ENCODE peak calls at places on chromosomes 6 and 20, in four cellular contexts. G is ovary, J is suprapubic skin, D is breast epithelium. K is an unnamed sample.

GRCh38 chr6:102085257-102085656 is 691.7 kb downstream of the GRIK2 start:
- DNase-seq in G (no peak), D (no peak), J (no peak), K (no peak)

GRCh38 chr6:141464490-141464889 is 668.2 kb upstream of the GJE1 start:
- DNase-seq in D (no peak), J (no peak), G (no peak), K (peak)

GRCh38 chr6:74041420-74041819 is 345.4 kb downstream of the CD109 start:
- DNase-seq in J (peak), D (no peak), G (no peak), K (no peak)

GRCh38 chr20:45341939-45342862 is 6.0 kb downstream of the SDC4 start:
- DNase-seq in J (peak), D (peak), G (peak), K (peak)

GRCh38 chr20:5863040-5863811 is 87.1 kb downstream of the TRMT6 start:
- DNase-seq in G (peak), D (no peak), J (no peak), K (peak)

GRCh38 chr20:45899041-45899835 is 8.1 kb downstream of the CTSA start:
- DNase-seq in J (no peak), D (no peak), G (no peak), K (no peak)

GRCh38 chr6:44556046-44556445 is 168.5 kb downstream of the CDC5L start:
- DNase-seq in J (no peak), D (no peak), G (no peak), K (no peak)

GRCh38 chr6:17865798-17866725 is 121.4 kb downstream of the KIF13A start:
- DNase-seq in G (peak), D (peak), J (peak), K (peak)

GRCh38 chr6:13014551-13015378 is 298.2 kb downstream of the PHACTR1 start:
- DNase-seq in D (no peak), J (no peak), G (no peak), K (no peak)

GRCh38 chr20:62219992-62220665 is at the start of gene HRH3:
- DNase-seq in G (peak), D (no peak), J (no peak), K (peak)

GRCh38 chr6:5007531-5007930 is 3.7 kb upstream of the RPP40 start:
- DNase-seq in D (no peak), J (no peak), G (no peak), K (peak)

GRCh38 chr20:24993337-24994185 is 1.0 kb upstream of the APMAP start:
- DNase-seq in G (no peak), J (no peak), D (no peak), K (peak)

GRCh38 chr6:87590989-87591388 is 1.1 kb downstream of the ORC3 start:
- DNase-seq in J (no peak), D (no peak), G (no peak), K (no peak)

GRCh38 chr6:88238065-88238464 is 71.9 kb upstream of the CNR1 start:
- DNase-seq in D (no peak), G (no peak), J (no peak), K (peak)

GRCh38 chr6:46410330-46410953 is 80.8 kb downstream of the RCAN2 start:
- DNase-seq in G (peak), D (no peak), J (no peak), K (peak)

GRCh38 chr20:10201321-10201870 is 17.2 kb upstream of the SNAP25 start:
- DNase-seq in G (no peak), D (no peak), J (no peak), K (no peak)

GRCh38 chr6:106005013-106005412 is 81.1 kb upstream of the PRDM1 start:
- DNase-seq in D (no peak), G (no peak), J (no peak), K (peak)

GRCh38 chr6:9783567-9783966 is 631.3 kb downstream of the TFAP2A start:
- DNase-seq in D (no peak), J (no peak), G (no peak), K (peak)

GRCh38 chr6:97815413-97815812 is 532.4 kb upstream of the MMS22L start:
- DNase-seq in G (no peak), D (no peak), J (no peak), K (no peak)

GRCh38 chr20:43959079-43959919 is 44.6 kb downstream of the TOX2 start:
- DNase-seq in G (no peak), D (no peak), J (no peak), K (peak)

GRCh38 chr20:59802471-59803221 is 130.8 kb downstream of the SYCP2 start:
- DNase-seq in D (no peak), J (peak), G (no peak), K (no peak)

GRCh38 chr6:83463886-83464285 is 33.0 kb upstream of the ME1 start:
- DNase-seq in G (no peak), D (no peak), J (no peak), K (peak)

GRCh38 chr20:46985671-46986070 is 91.0 kb downstream of the EYA2 start:
- DNase-seq in G (no peak), J (no peak), D (no peak), K (no peak)

GRCh38 chr20:57977588-57977987 is 250.9 kb downstream of the ANKRD60 start:
- DNase-seq in G (no peak), J (no peak), D (peak), K (no peak)

GRCh38 chr6:5044866-5045265 is 40.3 kb upstream of the PPP1R3G start:
- DNase-seq in J (no peak), D (no peak), G (no peak), K (no peak)

GRCh38 chr20:3854462-3854870 is 7.8 kb downstream of the MAVS start:
- DNase-seq in J (no peak), G (no peak), D (peak), K (no peak)

GRCh38 chr6:16759646-16760535 is 1.4 kb downstream of the ATXN1 start:
- DNase-seq in D (peak), G (peak), J (peak), K (peak)

GRCh38 chr6:47733879-47734558 is 35.6 kb downstream of the ADGRF4 start:
- DNase-seq in G (no peak), J (no peak), D (no peak), K (peak)

GRCh38 chr20:35699914-35700624 is 864 bp downstream of the ROMO1 start:
- DNase-seq in J (no peak), D (no peak), G (no peak), K (no peak)

GRCh38 chr6:31158863-31159855 is 770 bp downstream of the TCF19 start:
- DNase-seq in J (no peak), G (peak), D (no peak), K (peak)

GRCh38 chr6:154513601-154514320 is 3.3 kb upstream of the CNKSR3 start:
- DNase-seq in G (no peak), J (no peak), D (no peak), K (no peak)

GRCh38 chr6:154514481-154514880 is 4.0 kb upstream of the CNKSR3 start:
- DNase-seq in J (no peak), G (no peak), D (no peak), K (no peak)

GRCh38 chr6:154515808-154516207 is 5.3 kb upstream of the CNKSR3 start:
- DNase-seq in G (no peak), J (no peak), D (no peak), K (no peak)

GRCh38 chr6:154518386-154518785 is 7.9 kb upstream of the CNKSR3 start:
- DNase-seq in J (no peak), D (no peak), G (no peak), K (no peak)

DNA sequence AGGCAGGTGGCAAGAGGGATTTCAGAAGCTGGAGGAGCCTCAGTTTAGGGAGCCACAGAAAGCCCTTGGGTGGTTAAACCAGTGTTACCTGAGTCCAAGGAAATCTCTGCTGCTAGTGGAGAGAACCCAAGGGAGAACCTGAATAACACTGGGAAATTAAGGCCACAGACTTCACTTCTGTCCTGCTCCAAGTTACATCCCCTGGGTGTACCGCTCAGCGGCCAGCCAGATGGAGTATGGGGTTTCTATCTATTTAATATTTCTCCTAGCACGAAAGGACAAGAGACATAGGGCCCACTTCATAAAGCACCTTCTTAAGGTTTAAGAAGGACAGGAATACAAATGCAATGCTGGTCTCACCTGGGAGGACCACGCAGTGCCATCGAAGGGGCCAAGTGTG is 5.8 kb upstream of the CNKSR3 start:
- DNase-seq in D (no peak), J (no peak), G (no peak), K (no peak)
- H3K4me3 ChIP-seq in D (peak), J (peak), G (no peak), K (no peak)

DNA sequence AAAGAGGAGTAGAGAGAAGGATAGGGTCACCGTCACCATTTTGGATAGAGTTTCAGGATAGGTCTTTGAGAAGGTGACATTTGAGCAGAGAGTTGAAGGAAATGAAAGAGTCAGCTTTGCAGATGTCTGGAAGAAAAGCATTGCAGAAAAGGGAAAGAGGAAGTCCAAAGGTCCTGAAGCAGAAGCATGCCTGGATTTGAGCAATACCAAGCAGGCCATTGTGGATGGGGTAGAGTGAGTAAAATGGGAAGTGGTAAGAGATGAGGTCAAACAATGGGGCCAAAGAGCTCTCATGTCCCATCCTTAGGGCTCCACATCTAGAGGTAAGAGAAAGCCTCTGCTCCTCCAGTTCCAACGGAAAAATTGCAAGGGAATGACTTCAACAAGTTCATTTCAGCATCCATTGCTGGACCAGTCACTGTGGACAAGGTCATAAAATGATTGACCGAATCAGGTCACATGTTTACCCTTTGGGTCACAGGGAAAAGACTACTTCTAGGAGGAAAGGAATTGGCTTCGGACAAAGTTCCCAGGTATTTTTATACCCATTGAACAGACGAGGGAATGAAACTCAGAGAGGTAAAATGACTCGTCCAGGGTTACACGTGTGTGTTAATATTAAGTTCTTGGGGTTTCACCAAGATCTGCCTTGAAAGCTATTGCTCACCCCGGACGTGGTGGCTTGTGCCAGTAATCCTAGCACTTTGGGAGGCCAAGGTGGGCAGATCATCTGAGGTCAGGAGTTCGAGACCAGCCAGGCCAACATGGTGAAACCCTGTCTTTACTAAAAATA is 6.6 kb upstream of the SAMHD1 start:
- DNase-seq in D (no peak), G (no peak), J (no peak), K (no peak)
- H3K4me3 ChIP-seq in D (no peak), G (no peak), J (no peak), K (no peak)

DNA sequence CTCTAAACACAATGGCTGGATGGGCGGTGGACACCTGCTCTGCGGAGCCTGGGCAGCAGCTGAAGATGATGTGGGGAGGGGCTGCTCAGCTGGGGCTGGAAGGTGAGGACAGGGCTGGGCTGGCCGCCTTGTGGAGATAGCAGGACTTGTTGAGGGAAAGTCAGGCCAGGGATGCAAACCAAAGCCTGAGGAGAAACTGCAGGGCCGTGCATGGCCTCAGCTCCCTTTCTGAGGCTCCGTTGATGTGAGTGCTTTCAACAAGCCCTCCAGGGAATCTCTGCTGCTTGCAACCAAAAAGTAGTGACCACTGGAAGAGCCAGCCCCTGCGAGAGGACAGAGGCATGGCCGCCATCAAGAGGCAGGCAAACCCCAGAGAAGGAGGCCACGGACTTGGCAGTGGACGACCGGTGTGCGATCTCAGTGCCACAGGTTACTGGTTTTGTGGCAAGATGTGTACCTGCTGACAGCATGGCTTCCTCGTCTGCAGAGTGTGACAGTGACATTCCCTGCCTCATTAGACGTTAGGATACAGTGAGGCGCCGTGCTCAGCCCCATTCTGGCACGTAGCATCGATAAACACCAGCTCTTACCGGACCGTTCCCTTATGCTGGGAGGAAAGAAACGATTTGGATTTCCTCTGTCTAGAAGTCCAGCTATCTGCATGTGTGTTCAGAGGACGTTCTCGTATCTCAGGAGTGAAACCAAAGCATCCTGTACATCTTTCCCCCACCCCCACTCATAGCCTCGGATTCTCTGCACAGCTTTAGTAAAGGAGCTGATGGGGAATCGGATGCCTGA is 37.9 kb downstream of the ERMARD start:
- DNase-seq in D (no peak), G (no peak), J (no peak), K (no peak)
- H3K4me3 ChIP-seq in D (peak), G (peak), J (peak), K (peak)

DNA sequence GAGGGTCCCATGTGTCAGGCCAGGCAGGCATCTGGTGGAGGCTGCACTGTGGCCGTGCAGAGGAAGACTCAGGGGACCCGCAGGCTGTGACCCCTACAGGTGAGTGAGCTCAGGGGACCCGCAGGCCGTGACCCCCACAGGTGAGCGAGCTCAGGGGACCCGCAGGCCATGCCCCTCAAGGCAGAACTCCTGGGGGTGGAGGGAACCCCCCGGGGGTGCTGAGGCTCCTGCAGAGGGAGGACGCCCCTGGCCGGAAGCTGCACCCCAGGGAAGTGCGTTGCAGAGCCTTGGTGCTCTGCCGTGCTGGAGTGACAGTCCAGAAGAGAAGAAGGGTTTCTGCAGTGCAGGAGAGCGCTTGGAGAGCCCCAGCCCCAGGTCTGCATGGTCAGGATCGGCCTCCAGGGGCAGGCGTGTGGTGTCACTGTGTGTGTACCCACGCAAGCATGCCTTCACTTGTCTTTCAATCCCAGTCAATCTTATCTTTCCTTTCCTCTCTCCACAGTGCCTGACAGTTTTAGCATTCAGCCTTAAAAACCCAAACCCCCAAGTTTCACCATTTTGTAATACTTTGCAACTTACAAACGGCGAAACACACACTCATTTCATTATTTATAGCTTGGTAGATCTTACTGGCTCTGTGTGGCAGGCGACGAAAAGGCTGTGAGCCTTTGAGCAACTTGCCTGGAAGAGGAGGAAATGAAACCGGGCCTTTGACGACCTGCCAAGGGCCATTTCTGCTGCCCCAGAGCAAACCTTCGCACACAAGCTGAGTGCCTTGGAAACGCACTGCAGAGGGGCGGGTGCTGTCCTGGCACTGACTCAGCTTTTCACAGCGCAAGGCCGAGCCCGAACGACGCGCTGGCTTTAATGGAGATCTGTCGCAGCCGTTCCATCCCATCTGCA is 101.4 kb upstream of the AGPAT4 start:
- DNase-seq in D (peak), J (no peak), G (peak), K (peak)
- H3K4me3 ChIP-seq in D (peak), J (peak), G (no peak), K (peak)

GRCh38 chr6:124996411-124996810 is 34.2 kb downstream of the RNF217 start:
- DNase-seq in D (no peak), J (no peak), G (no peak), K (no peak)

GRCh38 chr6:125001684-125002083 is 39.4 kb downstream of the RNF217 start:
- DNase-seq in G (no peak), J (no peak), D (no peak), K (no peak)

GRCh38 chr6:125002090-125002741 is 40.0 kb downstream of the RNF217 start:
- DNase-seq in G (no peak), D (no peak), J (no peak), K (peak)

GRCh38 chr6:124997196-124997875 is 35.1 kb downstream of the RNF217 start:
- DNase-seq in D (no peak), G (no peak), J (no peak), K (no peak)

DNA sequence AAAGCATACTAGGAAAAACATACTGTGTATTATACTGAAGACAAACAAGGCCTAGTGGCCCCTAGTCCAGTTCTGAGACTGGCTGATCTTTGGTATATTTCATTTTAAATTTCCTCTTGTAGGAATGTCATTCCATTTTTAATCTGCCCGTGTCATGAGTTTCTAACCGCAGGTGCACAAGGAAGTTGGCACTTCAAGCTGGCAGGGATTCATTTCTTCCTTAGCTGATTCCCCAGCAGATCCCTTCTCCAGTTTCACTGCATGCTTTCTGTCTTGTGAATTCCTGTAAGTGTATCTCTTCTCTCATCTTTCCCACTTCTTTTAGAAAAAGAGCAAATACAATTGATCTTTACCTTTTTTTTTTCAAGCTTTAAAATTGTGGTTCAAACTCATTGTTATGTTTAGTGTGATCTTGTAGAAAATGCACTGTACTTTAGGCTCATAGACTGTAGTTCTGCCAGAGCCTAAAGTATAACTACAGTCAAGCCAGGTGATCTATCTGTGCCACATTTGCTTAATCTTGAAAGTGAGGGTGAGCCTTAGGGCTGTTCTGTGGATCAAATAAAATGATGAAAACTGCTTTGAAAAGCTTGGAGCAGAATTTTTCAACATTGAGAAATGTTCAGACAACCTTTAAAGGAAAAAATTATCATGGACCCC is 37.0 kb downstream of the RNF217 start:
- DNase-seq in D (peak), G (no peak), J (no peak), K (no peak)
- H3K4me3 ChIP-seq in D (no peak), G (no peak), J (no peak), K (no peak)

GRCh38 chr20:33819456-33819855 is 8.3 kb downstream of the CHMP4B start:
- DNase-seq in D (no peak), G (no peak), J (no peak), K (no peak)
- H3K4me3 ChIP-seq in D (no peak), G (no peak), J (no peak), K (no peak)

GRCh38 chr6:138500045-138500665 is 861 bp upstream of the NHSL1 start:
- DNase-seq in J (no peak), G (no peak), D (no peak), K (no peak)
- H3K4me3 ChIP-seq in J (no peak), G (no peak), D (no peak), K (no peak)

GRCh38 chr6:489762-490161 is 98.2 kb downstream of the IRF4 start:
- DNase-seq in J (no peak), G (no peak), D (no peak), K (no peak)
- H3K4me3 ChIP-seq in J (no peak), G (no peak), D (no peak), K (no peak)

GRCh38 chr6:15243994-15244604 is 1.8 kb upstream of the JARID2 start:
- DNase-seq in D (no peak), J (peak), G (no peak), K (no peak)
- H3K4me3 ChIP-seq in D (peak), J (peak), G (peak), K (peak)